ENCODE peak calls at places on chromosomes 3 and 15, in four cellular contexts. A is SK-N-SH, S is psoas muscle, Y is SJSA1. D is an unnamed sample.
A peak's percentile ranks its signal among the peaks of the same experiment; 100 is the strongest.

GRCh38 chr3:178966299-178967183 is 105.1 kb downstream of the ZMAT3 start:
- DNase-seq in S (no peak), A (peak; percentile 19), Y (no peak), D (no peak)

GRCh38 chr3:100046986-100047385 is 67.3 kb downstream of the FILIP1L start:
- DNase-seq in Y (no peak), S (no peak), A (no peak), D (no peak)

GRCh38 chr15:64383760-64384159 is 2.5 kb upstream of the PCLAF start:
- DNase-seq in Y (no peak), S (no peak), A (no peak), D (no peak)

GRCh38 chr15:94105760-94106159 is 125.6 kb upstream of the MCTP2 start:
- DNase-seq in Y (no peak), A (no peak), S (no peak), D (no peak)

GRCh38 chr3:196528639-196529233 is 13.6 kb upstream of the SMCO1 start:
- DNase-seq in Y (peak; percentile 53), S (peak; percentile 82), A (peak; percentile 97), D (peak; percentile 99)

GRCh38 chr3:22122567-22122966 is 371.6 kb upstream of the ZNF385D start:
- DNase-seq in S (no peak), A (no peak), Y (no peak), D (no peak)

GRCh38 chr3:150736316-150736719 is 26.7 kb downstream of the SIAH2 start:
- DNase-seq in A (no peak), S (no peak), Y (no peak), D (no peak)

GRCh38 chr3:78571486-78571885 is 1196.3 kb downstream of the ROBO1 start:
- DNase-seq in S (no peak), Y (no peak), A (no peak), D (no peak)

GRCh38 chr3:152298393-152299242 is 29.9 kb downstream of the MBNL1 start:
- DNase-seq in A (peak; percentile 60), Y (no peak), S (peak; percentile 77), D (no peak)

GRCh38 chr15:77611767-77612166 is 20.9 kb downstream of the LINGO1 start:
- DNase-seq in Y (no peak), A (no peak), S (no peak), D (no peak)

GRCh38 chr15:95448531-95449210 is 881.8 kb upstream of the NR2F2 start:
- DNase-seq in A (no peak), S (no peak), Y (no peak), D (no peak)

GRCh38 chr15:96361309-96362000 is 31.0 kb downstream of the NR2F2 start:
- DNase-seq in S (no peak), A (peak; percentile 35), Y (no peak), D (no peak)

GRCh38 chr3:74613060-74613459 is 1.4 kb downstream of the CNTN3 start:
- DNase-seq in S (no peak), Y (no peak), A (no peak), D (no peak)

GRCh38 chr3:69161587-69162196 is 39.3 kb upstream of the LMOD3 start:
- DNase-seq in A (peak; percentile 51), Y (no peak), S (no peak), D (no peak)

DNA sequence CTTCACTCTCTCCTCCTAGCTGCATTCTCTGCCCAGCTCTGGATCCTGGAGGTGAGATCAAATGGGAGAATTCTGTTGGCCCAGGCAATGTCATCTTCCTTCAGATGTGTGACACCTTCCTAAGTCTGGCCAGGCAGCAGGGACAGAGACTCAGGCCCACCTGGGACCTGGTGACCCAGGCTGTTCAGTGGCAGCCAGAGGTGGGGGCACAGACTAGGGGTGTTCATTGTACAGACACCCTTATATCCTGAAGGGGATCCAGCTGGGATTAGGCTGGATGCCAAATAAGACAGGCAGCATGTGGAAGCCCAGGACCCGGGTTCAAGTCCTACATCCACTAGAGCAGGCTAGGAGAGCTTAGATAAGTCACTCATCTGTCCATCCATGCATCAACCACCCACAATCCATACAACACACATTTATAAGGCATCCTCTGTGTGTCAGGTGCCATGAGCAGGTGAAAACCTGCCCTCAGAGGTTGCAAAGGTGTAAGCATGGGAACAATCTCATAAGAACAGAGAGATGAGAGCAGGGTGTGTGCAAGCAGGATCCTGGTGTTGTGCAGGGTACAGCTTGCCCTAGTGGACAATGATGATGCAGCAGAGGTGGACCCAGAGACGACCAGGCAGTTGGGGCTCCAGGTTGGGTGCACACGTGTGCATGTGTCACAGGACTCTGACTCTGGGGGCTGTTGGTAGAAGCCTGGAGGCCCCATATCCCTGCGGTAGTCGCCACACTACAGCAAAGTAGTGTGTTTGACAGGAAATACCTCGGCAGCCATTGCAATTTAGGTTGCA is 18.3 kb upstream of the RPL29 start:
- DNase-seq in Y (no peak), A (no peak), S (no peak), D (no peak)
- H3K4me1 ChIP-seq in Y (no peaks in the 10 kb centered on the region), A (peaks cover 51% of the 10 kb centered on the region), S (peaks cover 47% of the 10 kb centered on the region), D (no peaks in the 10 kb centered on the region)

GRCh38 chr3:64676831-64677230 is 11.0 kb downstream of the ADAMTS9 start:
- DNase-seq in Y (no peak), A (no peak), S (no peak), D (no peak)

GRCh38 chr3:64681827-64682226 is 6.0 kb downstream of the ADAMTS9 start:
- DNase-seq in Y (no peak), S (no peak), A (no peak), D (no peak)

GRCh38 chr3:64677961-64678716 is 9.7 kb downstream of the ADAMTS9 start:
- DNase-seq in S (no peak), A (no peak), Y (no peak), D (no peak)

GRCh38 chr3:64681015-64681414 is 6.8 kb downstream of the ADAMTS9 start:
- DNase-seq in Y (no peak), A (no peak), S (no peak), D (no peak)

DNA sequence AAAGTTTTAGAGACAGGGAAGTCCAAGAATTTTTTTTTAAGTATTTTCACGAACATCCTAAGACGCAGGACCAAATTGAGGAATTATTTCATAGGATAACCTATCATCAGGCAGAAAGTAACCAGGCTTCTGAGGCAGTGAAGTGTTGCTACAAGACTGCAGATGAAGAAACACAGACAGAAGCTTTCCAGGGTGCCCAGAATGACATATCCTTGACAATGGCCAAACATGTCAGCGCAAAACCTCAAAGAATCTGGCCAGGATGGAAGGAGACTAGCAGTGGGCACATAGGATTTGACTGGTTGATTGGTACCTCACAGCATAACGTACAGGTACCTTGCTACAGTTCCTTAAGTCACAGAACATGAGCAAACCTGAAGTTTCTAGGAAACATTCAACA is 7.5 kb downstream of the ADAMTS9 start:
- DNase-seq in A (no peak), S (no peak), Y (no peak), D (no peak)
- H3K4me1 ChIP-seq in A (peaks cover 55% of the 10 kb centered on the region), S (peaks cover 9% of the 10 kb centered on the region), Y (peaks cover 6% of the 10 kb centered on the region), D (peaks cover 15% of the 10 kb centered on the region)

DNA sequence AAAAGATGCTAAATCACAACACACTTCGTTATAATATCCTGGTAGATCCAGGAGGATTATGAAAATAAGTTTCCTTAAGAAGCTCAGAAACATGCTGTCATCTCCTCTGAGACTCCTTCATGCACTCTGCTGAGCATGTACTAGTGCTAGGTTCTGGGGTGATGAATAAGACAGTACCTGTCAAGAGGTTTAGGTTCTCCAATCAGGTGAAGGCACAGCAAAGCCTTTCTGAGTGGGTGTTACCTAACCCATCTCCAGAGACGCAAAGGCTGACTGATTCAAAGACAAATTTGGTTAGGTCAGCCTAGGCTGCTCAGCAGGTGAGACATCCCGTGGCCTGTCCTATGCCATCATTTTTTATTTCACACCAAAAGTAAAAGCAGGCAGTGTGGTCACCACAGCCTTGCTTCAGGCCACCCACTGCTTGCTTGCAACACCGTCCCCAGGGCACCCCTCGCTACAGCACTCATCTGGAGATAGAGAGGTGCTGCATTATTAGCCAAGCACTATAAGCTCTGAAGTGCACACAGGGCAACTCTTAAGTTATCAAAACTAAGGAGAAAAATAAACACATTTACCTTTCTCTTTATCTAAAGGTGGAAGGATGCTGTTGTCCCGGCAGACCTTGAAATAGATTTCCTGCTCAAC is 117.2 kb downstream of the TJP1 start:
- DNase-seq in Y (no peak), S (no peak), A (no peak), D (no peak)
- H3K4me1 ChIP-seq in Y (no peaks in the 10 kb centered on the region), S (no peaks in the 10 kb centered on the region), A (no peaks in the 10 kb centered on the region), D (no peaks in the 10 kb centered on the region)

GRCh38 chr3:170322501-170323328 is 34.8 kb upstream of the SKIL start:
- DNase-seq in S (no peak), A (no peak), Y (no peak), D (no peak)
- H3K4me1 ChIP-seq in S (no peaks in the 10 kb centered on the region), A (no peaks in the 10 kb centered on the region), Y (peaks cover 20% of the 10 kb centered on the region), D (no peaks in the 10 kb centered on the region)

DNA sequence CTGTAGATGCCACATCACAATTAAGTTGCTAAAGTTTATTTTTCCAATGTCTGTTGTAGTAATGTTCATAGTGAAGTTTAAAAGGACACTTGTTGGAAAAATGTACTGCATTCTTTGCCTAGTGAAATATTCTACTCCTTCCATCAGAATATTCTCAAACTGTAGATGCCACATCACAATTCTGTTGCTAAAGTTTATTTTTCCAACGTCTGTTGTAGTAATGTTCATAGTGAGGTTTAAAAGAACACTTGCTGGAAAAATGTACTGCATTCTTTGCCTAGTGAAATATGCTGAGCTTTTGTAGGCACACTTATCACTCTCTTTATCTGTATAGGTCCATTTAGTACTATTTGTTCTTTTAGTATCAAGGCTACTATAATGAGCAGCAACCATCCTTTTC is 836.1 kb downstream of the NAALADL2 start:
- DNase-seq in S (no peak), A (no peak), Y (no peak), D (no peak)
- H3K4me1 ChIP-seq in S (no peaks in the 10 kb centered on the region), A (no peaks in the 10 kb centered on the region), Y (no peaks in the 10 kb centered on the region), D (no peaks in the 10 kb centered on the region)

D was measured in left lung.